ENCODE peak calls at places on chromosome 19, in eight cellular contexts. P is lower leg skin, V is BE2C, Z is fibroblast of pulmonary artery, E is Peyer's patch, K is IMR-90, H is H1, W is AG04450. C is an unnamed sample.

GRCh38 chr19:49652723-49653465 is 10.9 kb downstream of the SCAF1 start:
- DNase-seq in P (no peak), V (no peak), Z (no peak), E (no peak), K (no peak), H (no peak), W (no peak), C (no peak)

GRCh38 chr19:13001502-13002388 is 6.5 kb downstream of the NFIX start:
- DNase-seq in P (no peak), V (no peak), Z (peak; percentile 63), E (no peak), K (no peak), H (no peak), W (no peak), C (peak; percentile 94)

GRCh38 chr19:43395561-43395960 is 19.1 kb upstream of the TEX101 start:
- DNase-seq in P (peak; percentile 54), V (no peak), Z (no peak), E (no peak), K (no peak), H (no peak), W (no peak), C (no peak)

GRCh38 chr19:35140898-35141626 is 2.0 kb upstream of the FXYD7 start:
- DNase-seq in P (peak; percentile 98), V (peak; percentile 98), Z (peak; percentile 89), E (peak; percentile 97), K (peak; percentile 86), H (peak; percentile 86), W (peak; percentile 78), C (peak; percentile 100)

GRCh38 chr19:50189326-50189725 is 14.1 kb upstream of the MYH14 start:
- DNase-seq in P (no peak), V (no peak), Z (no peak), E (no peak), K (no peak), H (no peak), W (no peak), C (no peak)

GRCh38 chr19:20787766-20788165 is 11.7 kb downstream of the ZNF66 start:
- DNase-seq in P (no peak), V (no peak), Z (no peak), E (no peak), K (peak; percentile 0), H (no peak), W (no peak), C (no peak)

GRCh38 chr19:52464798-52465470 is 11.6 kb downstream of the ZNF578 start:
- DNase-seq in P (no peak), V (no peak), Z (no peak), E (no peak), K (no peak), H (no peak), W (no peak), C (no peak)

GRCh38 chr19:42276821-42277220 is 7.8 kb downstream of the CIC start:
- DNase-seq in P (no peak), V (no peak), Z (no peak), E (no peak), K (no peak), H (no peak), W (no peak), C (no peak)

GRCh38 chr19:22606954-22607652 is 27.0 kb upstream of the ZNF492 start:
- DNase-seq in P (peak; percentile 71), V (no peak), Z (no peak), E (no peak), K (no peak), H (no peak), W (no peak), C (peak; percentile 44)

GRCh38 chr19:771332-771785 is 20.4 kb downstream of the MISP start:
- DNase-seq in P (no peak), V (peak; percentile 64), Z (peak; percentile 68), E (no peak), K (peak; percentile 43), H (no peak), W (no peak), C (peak; percentile 90)

GRCh38 chr19:47479701-47480503 is 4.1 kb downstream of the KPTN start:
- DNase-seq in P (no peak), V (no peak), Z (no peak), E (no peak), K (no peak), H (peak; percentile 51), W (no peak), C (peak; percentile 84)

GRCh38 chr19:4547303-4548237 is 7.7 kb upstream of the LRG1 start:
- DNase-seq in P (no peak), V (peak; percentile 47), Z (peak; percentile 29), E (no peak), K (no peak), H (no peak), W (no peak), C (no peak)

GRCh38 chr19:3979289-3979673 is 6.0 kb downstream of the EEF2 start:
- DNase-seq in P (no peak), V (no peak), Z (no peak), E (no peak), K (no peak), H (no peak), W (no peak), C (peak; percentile 74)

GRCh38 chr19:35017507-35017906 is 12.8 kb upstream of the SCN1B start:
- DNase-seq in P (no peak), V (no peak), Z (no peak), E (no peak), K (no peak), H (no peak), W (no peak), C (peak; percentile 55)

GRCh38 chr19:4474504-4475136 is 2.5 kb downstream of the HDGFL2 start:
- DNase-seq in P (no peak), V (peak; percentile 89), Z (peak; percentile 67), E (no peak), K (peak; percentile 68), H (peak; percentile 68), W (no peak), C (peak; percentile 99)

GRCh38 chr19:6127716-6128335 is 7.6 kb upstream of the ACSBG2 start:
- DNase-seq in P (no peak), V (no peak), Z (no peak), E (no peak), K (peak; percentile 43), H (no peak), W (no peak), C (no peak)

GRCh38 chr19:42290523-42291436 is 11.2 kb upstream of the PRR19 start:
- DNase-seq in P (no peak), V (peak; percentile 91), Z (no peak), E (peak; percentile 75), K (no peak), H (no peak), W (no peak), C (peak; percentile 97)

GRCh38 chr19:33441277-33441699 is 67.8 kb downstream of the CEBPG start:
- DNase-seq in P (peak; percentile 79), V (no peak), Z (no peak), E (peak; percentile 45), K (no peak), H (no peak), W (no peak), C (peak; percentile 56)

GRCh38 chr19:49590971-49591730 is at the start of gene PRR12:
- DNase-seq in P (peak; percentile 92), V (peak; percentile 72), Z (peak; percentile 77), E (peak; percentile 80), K (peak; percentile 67), H (no peak), W (peak; percentile 32), C (peak; percentile 98)

GRCh38 chr19:4081441-4082129 is 14.9 kb upstream of the ZBTB7A start:
- DNase-seq in P (no peak), V (no peak), Z (no peak), E (no peak), K (no peak), H (no peak), W (no peak), C (peak; percentile 64)

GRCh38 chr19:34432797-34433196 is 4.6 kb downstream of the UBA2 start:
- DNase-seq in P (peak; percentile 70), V (no peak), Z (no peak), E (no peak), K (no peak), H (no peak), W (no peak), C (no peak)

DNA sequence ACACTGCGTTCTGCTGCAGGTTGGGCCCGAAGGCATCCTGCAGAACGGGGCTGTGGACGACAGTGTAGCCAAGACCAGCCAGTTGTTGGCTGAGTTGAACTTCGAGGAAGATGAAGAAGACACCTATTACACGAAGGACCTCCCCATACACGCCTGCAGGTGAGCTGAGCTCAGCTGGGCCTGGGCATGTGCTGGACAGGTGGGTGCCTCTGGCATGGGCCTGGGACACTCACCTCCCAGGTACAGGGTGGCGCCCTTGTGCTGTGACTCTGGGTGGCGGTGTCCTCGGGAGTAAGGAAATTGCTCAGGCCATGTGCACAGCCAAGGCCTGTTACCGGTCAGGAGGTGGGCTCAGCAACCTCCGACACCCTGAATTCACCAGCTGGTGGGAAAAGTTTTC is 14.2 kb downstream of the UPF1 start:
- DNase-seq in P (no peak), V (no peak), Z (no peak), E (no peak), K (no peak), H (no peak), W (no peak), C (no peak)
- H3K4me3 ChIP-seq in P (no peak overlapping the region), V (no peak overlapping the region), Z (no peak overlapping the region), E (no peak overlapping the region), K (no peak overlapping the region), H (no peak overlapping the region), W (no peak overlapping the region), C (no peak overlapping the region)

GRCh38 chr19:41189425-41190065 is 3.5 kb upstream of the CYP2S1 start:
- DNase-seq in P (no peak), V (no peak), Z (no peak), E (no peak), K (no peak), H (peak; percentile 85), W (no peak), C (no peak)
- H3K4me3 ChIP-seq in P (no peak overlapping the region), V (no peak overlapping the region), Z (no peak overlapping the region), E (no peak overlapping the region), K (no peak overlapping the region), H (no peak overlapping the region), W (no peak overlapping the region), C (no peak overlapping the region)

GRCh38 chr19:14718522-14719113 is 28.8 kb downstream of the ZNF333 start:
- DNase-seq in P (peak; percentile 14), V (no peak), Z (peak; percentile 2), E (no peak), K (no peak), H (no peak), W (no peak), C (no peak)
- H3K4me3 ChIP-seq in P (no peak overlapping the region), V (no peak overlapping the region), Z (no peak overlapping the region), E (no peak overlapping the region), K (no peak overlapping the region), H (no peak overlapping the region), W (no peak overlapping the region), C (no peak overlapping the region)

GRCh38 chr19:10315335-10316214 is at the start of gene FDX2:
- DNase-seq in P (peak; percentile 98), V (peak; percentile 93), Z (peak; percentile 78), E (peak; percentile 94), K (peak; percentile 67), H (peak; percentile 79), W (no peak), C (peak; percentile 99)

GRCh38 chr19:10318807-10319426 is 3.1 kb upstream of the FDX2 start:
- DNase-seq in P (no peak), V (no peak), Z (no peak), E (no peak), K (no peak), H (no peak), W (no peak), C (peak; percentile 14)

GRCh38 chr19:10317045-10317856 is 1.4 kb upstream of the FDX2 start:
- DNase-seq in P (no peak), V (no peak), Z (no peak), E (no peak), K (no peak), H (no peak), W (no peak), C (peak; percentile 74)

GRCh38 chr19:10317857-10318462 is 2.1 kb upstream of the FDX2 start:
- DNase-seq in P (no peak), V (no peak), Z (no peak), E (no peak), K (no peak), H (no peak), W (no peak), C (peak; percentile 23)

GRCh38 chr19:10316229-10317044 is 622 bp upstream of the FDX2 start:
- DNase-seq in P (no peak), V (peak; percentile 94), Z (no peak), E (no peak), K (no peak), H (no peak), W (no peak), C (peak; percentile 81)
- H3K4me3 ChIP-seq in P (no peak overlapping the region), V (peak overlapping the region; percentile 83), Z (no peak overlapping the region), E (no peak overlapping the region), K (no peak overlapping the region), H (no peak overlapping the region), W (no peak overlapping the region), C (peak overlapping the region; percentile 96)